ENCODE peak calls at places on chromosomes 11 and 22, in seven cellular contexts. One of them, this sample, is unnamed.

GRCh38 chr11:1071571-1072115 is 3.0 kb upstream of the MUC2 start:
- DNase-seq in ovary: peak
- DNase-seq in Peyer's patch: no peak
- DNase-seq in BE2C: no peak
- DNase-seq in fibroblast of mammary gland: no peak
- DNase-seq in pancreas: peak
- DNase-seq in astrocyte of the spinal cord: no peak
- DNase-seq in this sample: no peak

GRCh38 chr11:76073716-76074115 is 132.6 kb downstream of the WNT11 start:
- DNase-seq in pancreas: no peak
- DNase-seq in Peyer's patch: no peak
- DNase-seq in ovary: no peak
- DNase-seq in BE2C: no peak
- DNase-seq in astrocyte of the spinal cord: peak
- DNase-seq in fibroblast of mammary gland: peak
- DNase-seq in this sample: no peak

GRCh38 chr11:128574576-128575011 is 12.8 kb downstream of the ETS1 start:
- DNase-seq in fibroblast of mammary gland: peak
- DNase-seq in BE2C: no peak
- DNase-seq in Peyer's patch: no peak
- DNase-seq in ovary: no peak
- DNase-seq in pancreas: no peak
- DNase-seq in astrocyte of the spinal cord: peak
- DNase-seq in this sample: no peak

GRCh38 chr22:49087716-49088660 is 739.7 kb downstream of the BRD1 start:
- DNase-seq in Peyer's patch: no peak
- DNase-seq in pancreas: no peak
- DNase-seq in ovary: no peak
- DNase-seq in BE2C: no peak
- DNase-seq in fibroblast of mammary gland: no peak
- DNase-seq in astrocyte of the spinal cord: no peak
- DNase-seq in this sample: no peak

GRCh38 chr11:107397357-107397756 is 60.3 kb downstream of the CWF19L2 start:
- DNase-seq in pancreas: peak
- DNase-seq in BE2C: no peak
- DNase-seq in Peyer's patch: no peak
- DNase-seq in fibroblast of mammary gland: no peak
- DNase-seq in astrocyte of the spinal cord: no peak
- DNase-seq in ovary: no peak
- DNase-seq in this sample: no peak

GRCh38 chr11:44286268-44286880 is 23.6 kb downstream of the ALX4 start:
- DNase-seq in pancreas: no peak
- DNase-seq in ovary: no peak
- DNase-seq in astrocyte of the spinal cord: no peak
- DNase-seq in fibroblast of mammary gland: peak
- DNase-seq in BE2C: peak
- DNase-seq in Peyer's patch: peak
- DNase-seq in this sample: peak

GRCh38 chr22:33166206-33166605 is 108.0 kb upstream of the SYN3 start:
- DNase-seq in Peyer's patch: no peak
- DNase-seq in BE2C: no peak
- DNase-seq in pancreas: no peak
- DNase-seq in ovary: no peak
- DNase-seq in astrocyte of the spinal cord: no peak
- DNase-seq in fibroblast of mammary gland: no peak
- DNase-seq in this sample: no peak

GRCh38 chr11:100004541-100004940 is 682.5 kb upstream of the ARHGAP42 start:
- DNase-seq in pancreas: no peak
- DNase-seq in ovary: no peak
- DNase-seq in fibroblast of mammary gland: peak
- DNase-seq in astrocyte of the spinal cord: no peak
- DNase-seq in Peyer's patch: no peak
- DNase-seq in BE2C: no peak
- DNase-seq in this sample: peak

GRCh38 chr11:115173136-115173535 is 331.1 kb downstream of the CADM1 start:
- DNase-seq in Peyer's patch: no peak
- DNase-seq in pancreas: no peak
- DNase-seq in ovary: no peak
- DNase-seq in BE2C: no peak
- DNase-seq in astrocyte of the spinal cord: no peak
- DNase-seq in fibroblast of mammary gland: no peak
- DNase-seq in this sample: no peak

GRCh38 chr11:78040691-78041379 is 17.8 kb upstream of the KCTD14 start:
- DNase-seq in fibroblast of mammary gland: peak
- DNase-seq in astrocyte of the spinal cord: no peak
- DNase-seq in Peyer's patch: no peak
- DNase-seq in pancreas: no peak
- DNase-seq in BE2C: peak
- DNase-seq in ovary: no peak
- DNase-seq in this sample: peak

GRCh38 chr11:17369094-17369493 is 17.5 kb downstream of the NCR3LG1 start:
- DNase-seq in astrocyte of the spinal cord: no peak
- DNase-seq in BE2C: no peak
- DNase-seq in Peyer's patch: no peak
- DNase-seq in fibroblast of mammary gland: no peak
- DNase-seq in pancreas: no peak
- DNase-seq in ovary: no peak
- DNase-seq in this sample: no peak

DNA sequence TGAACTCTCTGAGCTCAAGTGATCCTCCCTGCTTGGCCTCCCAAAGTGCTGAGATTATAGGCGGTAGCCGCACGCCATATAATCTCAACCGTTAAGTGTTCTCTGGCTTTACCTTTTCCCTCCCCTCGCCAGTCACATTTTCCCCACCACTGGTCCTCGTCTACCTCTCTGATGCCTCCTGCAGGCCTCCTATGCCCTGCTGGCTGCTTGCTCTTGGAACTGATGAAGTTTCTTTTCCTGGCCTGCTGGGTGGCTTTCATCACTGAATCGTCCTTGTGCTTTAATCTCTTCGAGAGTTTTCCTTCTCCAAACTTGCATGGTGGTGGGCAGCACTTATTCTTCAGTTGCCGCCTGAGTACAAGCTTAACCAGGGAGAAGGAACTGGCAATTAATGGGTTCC is 1.4 kb downstream of the C22orf31 start:
- DNase-seq in Peyer's patch: no peak
- DNase-seq in astrocyte of the spinal cord: no peak
- DNase-seq in fibroblast of mammary gland: no peak
- DNase-seq in BE2C: no peak
- DNase-seq in ovary: no peak
- DNase-seq in pancreas: no peak
- DNase-seq in this sample: no peak
- TF ChIP-seq CTCF in Peyer's patch: no peak
- TF ChIP-seq CTCF in astrocyte of the spinal cord: no peak
- TF ChIP-seq CTCF in fibroblast of mammary gland: no peak
- TF ChIP-seq CTCF in BE2C: no peak
- TF ChIP-seq CTCF in ovary: no peak
- TF ChIP-seq CTCF in pancreas: no peak
- TF ChIP-seq CTCF in this sample: peak

GRCh38 chr11:35238882-35239281 is 99.9 kb downstream of the CD44 start:
- DNase-seq in Peyer's patch: no peak
- DNase-seq in astrocyte of the spinal cord: no peak
- DNase-seq in pancreas: no peak
- DNase-seq in BE2C: no peak
- DNase-seq in ovary: no peak
- DNase-seq in fibroblast of mammary gland: no peak
- DNase-seq in this sample: no peak
- TF ChIP-seq CTCF in Peyer's patch: no peak
- TF ChIP-seq CTCF in astrocyte of the spinal cord: no peak
- TF ChIP-seq CTCF in pancreas: no peak
- TF ChIP-seq CTCF in BE2C: no peak
- TF ChIP-seq CTCF in ovary: no peak
- TF ChIP-seq CTCF in fibroblast of mammary gland: no peak
- TF ChIP-seq CTCF in this sample: no peak

GRCh38 chr11:105219269-105219668 is 79.7 kb upstream of the CARD18 start:
- DNase-seq in ovary: no peak
- DNase-seq in fibroblast of mammary gland: no peak
- DNase-seq in astrocyte of the spinal cord: no peak
- DNase-seq in Peyer's patch: no peak
- DNase-seq in BE2C: peak
- DNase-seq in pancreas: no peak
- DNase-seq in this sample: no peak
- TF ChIP-seq CTCF in ovary: no peak
- TF ChIP-seq CTCF in fibroblast of mammary gland: no peak
- TF ChIP-seq CTCF in astrocyte of the spinal cord: no peak
- TF ChIP-seq CTCF in Peyer's patch: no peak
- TF ChIP-seq CTCF in BE2C: peak
- TF ChIP-seq CTCF in pancreas: no peak
- TF ChIP-seq CTCF in this sample: peak

GRCh38 chr11:45657496-45658260 is 7.7 kb downstream of the CHST1 start:
- DNase-seq in astrocyte of the spinal cord: no peak
- DNase-seq in ovary: peak
- DNase-seq in BE2C: no peak
- DNase-seq in pancreas: no peak
- DNase-seq in Peyer's patch: no peak
- DNase-seq in fibroblast of mammary gland: no peak
- DNase-seq in this sample: no peak

GRCh38 chr11:45660717-45661416 is 4.6 kb downstream of the CHST1 start:
- DNase-seq in pancreas: no peak
- DNase-seq in ovary: peak
- DNase-seq in fibroblast of mammary gland: no peak
- DNase-seq in BE2C: no peak
- DNase-seq in Peyer's patch: no peak
- DNase-seq in astrocyte of the spinal cord: no peak
- DNase-seq in this sample: no peak

GRCh38 chr11:45659818-45660160 is 5.6 kb downstream of the CHST1 start:
- DNase-seq in ovary: peak
- DNase-seq in pancreas: no peak
- DNase-seq in Peyer's patch: no peak
- DNase-seq in astrocyte of the spinal cord: no peak
- DNase-seq in fibroblast of mammary gland: no peak
- DNase-seq in BE2C: no peak
- DNase-seq in this sample: no peak

GRCh38 chr11:45659031-45659817 is 6.2 kb downstream of the CHST1 start:
- DNase-seq in fibroblast of mammary gland: no peak
- DNase-seq in pancreas: no peak
- DNase-seq in ovary: peak
- DNase-seq in BE2C: no peak
- DNase-seq in Peyer's patch: no peak
- DNase-seq in astrocyte of the spinal cord: no peak
- DNase-seq in this sample: no peak

GRCh38 chr11:45658292-45658991 is 7.0 kb downstream of the CHST1 start:
- DNase-seq in Peyer's patch: peak
- DNase-seq in fibroblast of mammary gland: peak
- DNase-seq in astrocyte of the spinal cord: peak
- DNase-seq in BE2C: peak
- DNase-seq in ovary: peak
- DNase-seq in pancreas: no peak
- DNase-seq in this sample: peak
- TF ChIP-seq CTCF in Peyer's patch: no peak
- TF ChIP-seq CTCF in fibroblast of mammary gland: no peak
- TF ChIP-seq CTCF in astrocyte of the spinal cord: no peak
- TF ChIP-seq CTCF in BE2C: no peak
- TF ChIP-seq CTCF in ovary: no peak
- TF ChIP-seq CTCF in pancreas: no peak
- TF ChIP-seq CTCF in this sample: no peak

DNA sequence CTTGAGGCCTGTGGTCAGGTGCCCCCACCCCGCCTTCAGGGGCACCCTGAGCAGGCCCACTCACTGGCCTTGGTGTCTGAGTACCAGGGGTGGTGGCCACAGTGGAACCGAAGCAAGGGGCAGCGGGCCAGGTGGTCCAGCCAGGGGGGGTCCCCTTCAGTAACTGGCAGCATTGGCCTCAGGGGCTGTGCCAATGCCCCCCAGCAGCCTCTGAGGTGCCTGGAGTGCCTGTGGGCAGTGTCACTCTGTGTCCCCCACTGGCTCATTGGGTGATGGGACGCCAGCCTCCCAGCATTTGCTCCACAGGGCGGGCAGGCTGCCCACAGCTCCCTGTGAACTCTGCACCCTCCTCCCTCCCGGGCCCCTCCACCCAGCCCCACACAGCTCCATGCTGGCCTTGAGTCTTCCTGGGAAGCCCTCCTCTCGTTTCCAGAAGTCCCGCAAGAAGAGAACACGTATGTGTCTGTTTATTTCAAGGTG is 29.5 kb upstream of the CARS1 start:
- DNase-seq in ovary: peak
- DNase-seq in BE2C: no peak
- DNase-seq in fibroblast of mammary gland: no peak
- DNase-seq in Peyer's patch: no peak
- DNase-seq in astrocyte of the spinal cord: no peak
- DNase-seq in pancreas: no peak
- DNase-seq in this sample: no peak
- TF ChIP-seq CTCF in ovary: no peak
- TF ChIP-seq CTCF in BE2C: no peak
- TF ChIP-seq CTCF in fibroblast of mammary gland: no peak
- TF ChIP-seq CTCF in Peyer's patch: no peak
- TF ChIP-seq CTCF in astrocyte of the spinal cord: no peak
- TF ChIP-seq CTCF in pancreas: no peak
- TF ChIP-seq CTCF in this sample: no peak

GRCh38 chr11:63851354-63851753 is 12.4 kb downstream of the MARK2 start:
- DNase-seq in astrocyte of the spinal cord: no peak
- DNase-seq in ovary: no peak
- DNase-seq in BE2C: no peak
- DNase-seq in fibroblast of mammary gland: no peak
- DNase-seq in Peyer's patch: no peak
- DNase-seq in pancreas: no peak
- DNase-seq in this sample: no peak
- TF ChIP-seq CTCF in astrocyte of the spinal cord: no peak
- TF ChIP-seq CTCF in ovary: no peak
- TF ChIP-seq CTCF in BE2C: no peak
- TF ChIP-seq CTCF in fibroblast of mammary gland: no peak
- TF ChIP-seq CTCF in Peyer's patch: no peak
- TF ChIP-seq CTCF in pancreas: no peak
- TF ChIP-seq CTCF in this sample: no peak

GRCh38 chr11:33344611-33345010 is 87.4 kb downstream of the HIPK3 start:
- DNase-seq in fibroblast of mammary gland: peak
- DNase-seq in ovary: no peak
- DNase-seq in BE2C: no peak
- DNase-seq in Peyer's patch: no peak
- DNase-seq in astrocyte of the spinal cord: peak
- DNase-seq in pancreas: no peak
- DNase-seq in this sample: no peak
- TF ChIP-seq CTCF in fibroblast of mammary gland: peak
- TF ChIP-seq CTCF in ovary: no peak
- TF ChIP-seq CTCF in BE2C: no peak
- TF ChIP-seq CTCF in Peyer's patch: no peak
- TF ChIP-seq CTCF in astrocyte of the spinal cord: no peak
- TF ChIP-seq CTCF in pancreas: no peak
- TF ChIP-seq CTCF in this sample: no peak